ENCODE peak calls at places on chromosomes 11 and 22, in nine cellular contexts. S, L, M, A, E, X, H, Z and C are unnamed samples.
A peak's percentile ranks its signal among the peaks of the same experiment; 100 is the strongest.

GRCh38 chr11:379205-380094 is 10.2 kb downstream of the B4GALNT4 start:
- DNase-seq in S (no peak), L (peak; percentile 45), M (no peak), A (no peak), E (no peak), X (no peak), H (no peak), Z (no peak), C (no peak)

GRCh38 chr11:104609297-104609696 is 289.0 kb downstream of the CASP12 start:
- DNase-seq in S (peak; percentile 66), L (no peak), M (peak; percentile 80), A (peak; percentile 7), E (no peak), X (no peak), H (peak; percentile 85), Z (peak; percentile 13), C (no peak)

GRCh38 chr22:26364066-26365015 is 64.7 kb upstream of the ASPHD2 start:
- DNase-seq in S (peak; percentile 86), L (peak; percentile 62), M (peak; percentile 75), A (peak; percentile 63), E (peak; percentile 38), X (peak; percentile 26), H (peak; percentile 96), Z (peak; percentile 19), C (no peak)

GRCh38 chr11:119905162-119905561 is 176.2 kb upstream of the NECTIN1 start:
- DNase-seq in S (no peak), L (no peak), M (no peak), A (no peak), E (no peak), X (no peak), H (no peak), Z (no peak), C (no peak)

GRCh38 chr11:96136623-96137313 is 206.2 kb downstream of the MAML2 start:
- DNase-seq in S (no peak), L (no peak), M (peak; percentile 87), A (no peak), E (no peak), X (no peak), H (no peak), Z (no peak), C (no peak)

GRCh38 chr11:16891964-16892363 is 122.2 kb downstream of the PLEKHA7 start:
- DNase-seq in S (no peak), L (no peak), M (no peak), A (no peak), E (no peak), X (no peak), H (no peak), Z (no peak), C (no peak)

GRCh38 chr22:49965291-49966040 is 4.9 kb downstream of the PIM3 start:
- DNase-seq in S (no peak), L (peak; percentile 55), M (no peak), A (no peak), E (no peak), X (peak; percentile 17), H (no peak), Z (no peak), C (peak; percentile 39)

GRCh38 chr11:63022422-63022821 is 6.8 kb upstream of the SLC22A8 start:
- DNase-seq in S (no peak), L (no peak), M (no peak), A (no peak), E (no peak), X (no peak), H (no peak), Z (no peak), C (no peak)

DNA sequence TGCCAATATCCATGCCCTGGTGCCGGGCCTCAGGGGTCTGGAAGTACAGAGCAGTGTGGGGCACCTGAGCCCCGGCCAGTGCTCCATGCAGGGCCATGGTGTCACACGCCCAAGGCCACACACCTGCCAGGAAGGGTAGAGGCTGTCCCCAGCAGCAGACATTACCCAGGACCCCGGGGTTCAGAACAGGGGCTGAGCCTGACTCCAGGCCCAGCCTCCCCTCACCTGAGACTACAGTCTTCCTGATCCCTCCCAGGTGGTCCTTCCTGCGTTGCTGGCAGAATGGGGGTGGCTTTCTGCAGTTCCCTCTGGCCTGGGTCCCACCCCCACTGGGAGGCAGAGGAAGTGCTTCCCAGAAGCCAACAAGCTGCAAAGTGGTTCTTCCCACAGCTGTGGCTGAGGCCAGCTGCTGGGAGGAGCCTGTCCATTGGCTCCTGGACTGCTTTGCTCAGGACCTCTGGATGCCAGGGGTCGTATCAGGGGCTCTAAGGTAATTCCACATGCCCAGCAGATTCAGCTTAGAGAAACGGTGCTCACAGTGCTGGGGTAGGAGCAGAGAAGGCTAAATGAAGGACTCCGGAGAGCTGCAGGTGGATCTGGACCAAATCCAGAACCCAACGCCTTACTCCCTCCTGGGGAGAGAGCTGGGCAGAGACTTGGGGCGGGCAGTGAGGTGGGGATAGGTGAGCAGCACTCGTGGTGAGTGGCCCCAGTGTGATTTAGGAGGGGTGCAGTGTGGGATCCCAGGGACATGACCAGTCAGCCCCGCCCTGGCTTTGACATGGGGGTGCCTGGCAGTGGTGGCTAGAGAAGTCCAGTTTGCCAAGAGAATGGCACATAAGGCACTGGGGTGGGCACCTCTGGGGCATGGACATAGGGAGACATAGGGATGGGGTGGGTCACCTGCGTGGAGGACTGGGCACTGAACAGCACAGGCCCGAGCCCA is 12.6 kb downstream of the TCIRG1 start:
- DNase-seq in S (no peak), L (no peak), M (no peak), A (no peak), E (no peak), X (no peak), H (peak; percentile 57), Z (no peak), C (no peak)
- H3K4me1 ChIP-seq in S (no peaks in the 10 kb centered on the region), L (no peaks in the 10 kb centered on the region), M (no peaks in the 10 kb centered on the region), A (peaks cover 9% of the 10 kb centered on the region), E (peaks cover 26% of the 10 kb centered on the region), X (no peaks in the 10 kb centered on the region), H (peaks cover 6% of the 10 kb centered on the region), Z (no peaks in the 10 kb centered on the region), C (no peaks in the 10 kb centered on the region)

DNA sequence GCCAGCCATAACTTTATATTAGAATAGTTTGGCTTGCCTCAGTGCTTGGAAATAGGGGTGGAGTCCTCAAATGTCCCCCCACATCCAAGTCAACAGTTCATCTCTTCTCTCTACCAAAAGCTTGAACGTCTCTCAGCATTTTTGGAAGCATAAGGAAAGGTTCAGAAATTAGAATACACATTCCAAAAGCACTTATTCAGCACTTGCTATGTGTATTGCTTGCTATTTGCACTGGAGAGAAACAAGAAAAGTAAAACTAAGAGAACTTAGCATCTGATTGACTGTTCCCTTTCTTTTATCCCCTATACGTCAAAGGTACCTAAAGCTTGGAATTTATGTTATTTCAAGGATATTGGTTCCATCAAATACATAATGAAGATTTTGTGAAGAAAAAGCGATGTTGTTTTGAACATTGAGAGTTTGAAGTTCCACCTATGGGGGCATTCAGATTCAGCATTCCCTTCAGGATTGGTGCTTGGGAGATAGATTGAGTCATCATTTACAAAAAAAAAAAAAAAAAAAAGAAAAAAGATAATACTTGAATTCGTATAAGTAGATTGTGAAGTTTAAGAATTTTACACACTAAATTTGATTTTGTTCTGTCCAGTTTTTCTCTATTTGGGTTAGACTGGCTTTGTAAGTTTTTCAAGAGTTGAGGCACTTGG is 1.3 kb downstream of the TBRG1 start:
- DNase-seq in S (no peak), L (no peak), M (peak; percentile 3), A (no peak), E (no peak), X (no peak), H (no peak), Z (no peak), C (no peak)
- H3K4me3 ChIP-seq in S (peak overlapping the region; percentile 83), L (peak overlapping the region; percentile 99), M (peak overlapping the region; percentile 94), A (peak overlapping the region; percentile 92), E (peak overlapping the region; percentile 75), X (peak overlapping the region; percentile 97), H (peak overlapping the region; percentile 96), Z (peak overlapping the region; percentile 89), C (no peak overlapping the region)

DNA sequence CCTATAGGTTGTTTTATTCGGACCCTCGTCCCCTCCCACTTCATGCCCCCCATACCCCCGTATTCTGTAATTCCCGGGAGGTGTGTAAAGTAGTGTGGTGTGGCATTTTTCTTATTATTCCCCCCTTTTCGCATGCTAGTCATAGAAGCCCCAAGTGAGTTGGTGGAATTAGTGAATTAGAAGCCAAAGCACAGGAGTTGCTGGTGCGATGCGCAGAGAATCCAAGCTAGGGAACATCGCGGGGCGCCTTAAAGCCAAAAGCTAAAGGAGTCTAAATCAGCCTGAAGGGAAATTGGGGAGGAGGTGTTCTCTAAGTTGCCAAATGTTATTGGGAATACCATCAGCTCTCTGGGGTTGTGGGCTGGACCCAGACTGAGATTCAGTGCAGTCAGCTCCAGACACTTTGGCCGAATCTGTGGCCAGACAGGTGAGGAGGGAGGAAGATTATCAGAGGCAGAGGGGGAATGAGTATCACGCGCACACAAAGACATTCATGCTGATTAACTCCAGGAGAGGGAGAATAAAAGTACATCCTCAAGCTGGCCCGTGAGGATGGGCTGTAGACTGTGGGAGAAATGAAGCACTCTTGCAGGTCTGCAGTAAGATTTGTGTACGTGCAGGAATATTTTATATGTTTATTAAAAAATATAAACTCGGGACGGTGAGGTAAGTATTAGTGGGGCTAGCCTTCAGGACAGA is 102.8 kb upstream of the HSD17B12 start:
- DNase-seq in S (no peak), L (no peak), M (no peak), A (no peak), E (no peak), X (no peak), H (no peak), Z (no peak), C (no peak)
- H3K4me1 ChIP-seq in S (peaks cover 26% of the 10 kb centered on the region), L (peaks cover 46% of the 10 kb centered on the region), M (peaks cover 5% of the 10 kb centered on the region), A (peaks cover 8% of the 10 kb centered on the region), E (peaks cover 26% of the 10 kb centered on the region), X (peaks cover 86% of the 10 kb centered on the region), H (peaks cover 52% of the 10 kb centered on the region), Z (peaks cover 18% of the 10 kb centered on the region), C (peaks cover 18% of the 10 kb centered on the region)

GRCh38 chr11:64714664-64715063 is 8.3 kb downstream of the NRXN2 start:
- DNase-seq in S (no peak), L (no peak), M (no peak), A (no peak), E (no peak), X (no peak), H (no peak), Z (no peak), C (no peak)

GRCh38 chr11:64713031-64713780 is 9.8 kb downstream of the NRXN2 start:
- DNase-seq in S (peak; percentile 69), L (no peak), M (peak; percentile 43), A (no peak), E (peak; percentile 33), X (peak; percentile 27), H (peak; percentile 55), Z (no peak), C (no peak)

GRCh38 chr11:64711944-64712306 is 11.1 kb downstream of the NRXN2 start:
- DNase-seq in S (no peak), L (no peak), M (no peak), A (no peak), E (peak; percentile 36), X (no peak), H (peak; percentile 46), Z (no peak), C (no peak)

GRCh38 chr11:64712430-64713030 is 10.5 kb downstream of the NRXN2 start:
- DNase-seq in S (no peak), L (no peak), M (no peak), A (no peak), E (peak; percentile 89), X (no peak), H (no peak), Z (no peak), C (no peak)

DNA sequence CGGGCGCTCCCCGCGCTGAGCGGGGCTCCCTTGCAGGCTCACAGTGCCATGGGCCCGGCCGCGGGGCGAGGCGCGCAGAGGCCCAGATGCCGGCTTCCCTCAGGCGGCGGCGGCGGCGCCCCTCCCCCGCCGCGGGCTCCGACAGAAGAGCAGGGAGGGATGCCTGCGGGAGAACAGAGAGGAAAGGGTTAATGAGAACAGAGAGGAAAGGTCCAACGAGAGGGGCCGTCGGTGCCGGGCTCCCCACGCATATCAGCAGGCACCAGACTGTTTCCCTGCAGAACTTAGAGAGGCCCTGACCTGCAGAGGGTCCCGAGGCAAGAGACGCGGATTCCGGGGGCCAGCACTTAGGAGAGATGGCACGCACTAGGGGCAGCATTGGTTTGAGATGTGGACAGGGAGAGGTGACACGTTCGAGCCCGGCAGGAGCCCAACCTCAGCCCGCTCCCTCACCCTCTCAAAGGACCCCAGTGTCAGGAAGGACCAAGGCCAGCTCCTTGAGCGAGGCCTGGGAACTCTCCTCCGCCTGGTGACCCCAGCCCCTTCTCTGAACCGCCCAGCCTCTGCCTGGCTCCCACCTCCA is 9.1 kb downstream of the NRXN2 start:
- DNase-seq in S (peak; percentile 67), L (no peak), M (no peak), A (no peak), E (no peak), X (no peak), H (peak; percentile 82), Z (no peak), C (no peak)
- H3K4me3 ChIP-seq in S (no peak overlapping the region), L (no peak overlapping the region), M (no peak overlapping the region), A (peak overlapping the region; percentile 55), E (no peak overlapping the region), X (peak overlapping the region; percentile 23), H (peak overlapping the region; percentile 54), Z (no peak overlapping the region), C (no peak overlapping the region)